ENCODE peak calls at places on chromosome 6, in five cellular contexts. Q, G, R, M and P are unnamed samples.

GRCh38 chr6:19836799-19837510 is at the start of gene ID4:
- DNase-seq in M (no peak), G (no peak), Q (peak), R (peak), P (peak)

GRCh38 chr6:36285187-36285612 is 15.3 kb downstream of the PNPLA1 start:
- DNase-seq in Q (no peak), M (no peak), G (no peak), R (no peak), P (no peak)

GRCh38 chr6:170186006-170186908 is 104.6 kb downstream of the DLL1 start:
- DNase-seq in G (no peak), R (peak), M (peak), Q (no peak), P (no peak)

GRCh38 chr6:169620171-169621125 is 81.4 kb downstream of the WDR27 start:
- DNase-seq in R (no peak), G (no peak), M (no peak), Q (peak), P (no peak)

GRCh38 chr6:107977283-107977682 is 19.3 kb upstream of the SEC63 start:
- DNase-seq in R (no peak), M (no peak), Q (peak), G (peak), P (peak)

GRCh38 chr6:36735110-36735971 is 37.7 kb downstream of the RAB44 start:
- DNase-seq in M (peak), Q (peak), R (no peak), G (no peak), P (peak)

GRCh38 chr6:14123331-14124105 is 5.9 kb downstream of the CD83 start:
- DNase-seq in M (no peak), R (no peak), Q (peak), G (peak), P (peak)

GRCh38 chr6:157763129-157763893 is 59.7 kb upstream of the SNX9 start:
- DNase-seq in M (no peak), G (no peak), R (peak), Q (peak), P (peak)

GRCh38 chr6:52539607-52540006 is 37.3 kb downstream of the TRAM2 start:
- DNase-seq in M (no peak), R (no peak), Q (peak), G (no peak), P (peak)

GRCh38 chr6:163902993-163903392 is 488.5 kb downstream of the QKI start:
- DNase-seq in Q (no peak), R (no peak), G (no peak), M (no peak), P (no peak)

GRCh38 chr6:14118444-14118843 is 872 bp downstream of the CD83 start:
- DNase-seq in R (no peak), Q (no peak), M (no peak), G (peak), P (no peak)

GRCh38 chr6:111604259-111605099 is 1.2 kb downstream of the TRAF3IP2 start:
- DNase-seq in M (no peak), G (peak), R (no peak), Q (peak), P (peak)

GRCh38 chr6:105985816-105986632 is 100.1 kb upstream of the PRDM1 start:
- DNase-seq in R (no peak), M (no peak), G (no peak), Q (no peak), P (peak)

GRCh38 chr6:26412225-26412624 is 10.2 kb downstream of the BTN3A1 start:
- DNase-seq in M (no peak), R (no peak), Q (peak), G (no peak), P (no peak)

GRCh38 chr6:127266892-127267741 is 453 bp downstream of the RNF146 start:
- DNase-seq in G (peak), Q (peak), M (peak), R (peak), P (peak)

GRCh38 chr6:109050012-109050411 is 44.6 kb downstream of the SESN1 start:
- DNase-seq in Q (no peak), M (no peak), R (no peak), G (no peak), P (no peak)

GRCh38 chr6:163291622-163292021 is 122.9 kb upstream of the QKI start:
- DNase-seq in M (no peak), Q (no peak), R (no peak), G (no peak), P (no peak)

GRCh38 chr6:161031721-161032495 is 40.3 kb downstream of the MAP3K4 start:
- DNase-seq in Q (peak), M (no peak), R (no peak), G (no peak), P (peak)

GRCh38 chr6:9523462-9523861 is 891.4 kb downstream of the TFAP2A start:
- DNase-seq in M (no peak), G (no peak), Q (peak), R (no peak), P (peak)

GRCh38 chr6:321158-321438 is 28.8 kb downstream of the DUSP22 start:
- DNase-seq in M (no peak), R (no peak), Q (no peak), G (no peak), P (no peak)

GRCh38 chr6:37033255-37033654 is 27.8 kb downstream of the FGD2 start:
- DNase-seq in R (no peak), Q (no peak), G (no peak), M (peak), P (no peak)